ENCODE peak calls at places on chromosomes 1 and 21, in six cellular contexts. D is stomach, N is adrenal gland, Q is ovary, O is cardiac muscle cell, J is uterus. W is an unnamed sample.

GRCh38 chr1:205922314-205922713 is 20.9 kb downstream of the SLC26A9 start:
- DNase-seq in Q (no peak), J (no peak), N (no peak), D (peak; percentile 24), O (no peak), W (no peak)

GRCh38 chr21:39663742-39664492 is 51.2 kb downstream of the B3GALT5 start:
- DNase-seq in O (no peak), N (no peak), J (no peak), Q (no peak), D (no peak), W (no peak)

GRCh38 chr21:36141513-36141925 is 6.6 kb downstream of the CBR3 start:
- DNase-seq in D (peak; percentile 94), Q (peak; percentile 66), O (peak; percentile 82), J (peak; percentile 88), N (peak; percentile 81), W (peak; percentile 77)

GRCh38 chr1:175322109-175322508 is 129.5 kb upstream of the KIAA0040 start:
- DNase-seq in J (no peak), Q (no peak), N (no peak), D (no peak), O (no peak), W (no peak)

GRCh38 chr1:113388621-113389355 is 1.5 kb upstream of the MAGI3 start:
- DNase-seq in N (peak; percentile 41), D (peak; percentile 53), J (no peak), O (no peak), Q (peak; percentile 17), W (peak; percentile 9)

GRCh38 chr1:9040659-9041030 is 14.4 kb upstream of the SLC2A7 start:
- DNase-seq in J (no peak), Q (no peak), N (no peak), D (no peak), O (no peak), W (no peak)

GRCh38 chr1:173473599-173474011 is 3.5 kb upstream of the PRDX6 start:
- DNase-seq in D (no peak), O (peak; percentile 59), J (no peak), Q (no peak), N (peak; percentile 26), W (peak; percentile 42)

GRCh38 chr1:66182551-66183178 is 351.3 kb upstream of the SGIP1 start:
- DNase-seq in O (peak; percentile 91), D (no peak), Q (no peak), N (no peak), J (peak; percentile 61), W (peak; percentile 80)

GRCh38 chr1:84402060-84402459 is 3.8 kb downstream of the DNASE2B start:
- DNase-seq in O (no peak), Q (no peak), J (no peak), D (no peak), N (no peak), W (no peak)

GRCh38 chr1:15210651-15211390 is 36.2 kb upstream of the FHAD1 start:
- DNase-seq in J (no peak), Q (no peak), N (peak; percentile 20), D (no peak), O (no peak), W (no peak)

GRCh38 chr1:145908653-145909052 is 1.2 kb downstream of the ITGA10 start:
- DNase-seq in Q (no peak), O (peak; percentile 49), J (no peak), D (no peak), N (no peak), W (peak; percentile 14)

GRCh38 chr1:26268290-26269197 is 11.3 kb upstream of the SH3BGRL3 start:
- DNase-seq in N (no peak), O (no peak), Q (no peak), D (no peak), J (no peak), W (no peak)

GRCh38 chr21:45288441-45288841 is 746 bp upstream of the POFUT2 start:
- DNase-seq in Q (no peak), O (no peak), D (peak; percentile 30), N (peak; percentile 26), J (no peak), W (no peak)

GRCh38 chr1:59730759-59731478 is 83.8 kb upstream of the HOOK1 start:
- DNase-seq in O (peak; percentile 84), J (peak; percentile 91), D (peak; percentile 74), N (peak; percentile 92), Q (peak; percentile 73), W (peak; percentile 94)

GRCh38 chr1:74596770-74597169 is 76.8 kb downstream of the ERICH3 start:
- DNase-seq in D (no peak), N (no peak), J (no peak), O (no peak), Q (no peak), W (no peak)

GRCh38 chr21:45534591-45535331 is 7.5 kb downstream of the SLC19A1 start:
- DNase-seq in D (peak; percentile 73), O (peak; percentile 38), J (peak; percentile 14), Q (peak; percentile 64), N (peak; percentile 90), W (no peak)

GRCh38 chr1:221335161-221336101 is 406.5 kb downstream of the DUSP10 start:
- DNase-seq in D (no peak), J (peak; percentile 55), O (peak; percentile 78), N (peak; percentile 33), Q (no peak), W (peak; percentile 94)

GRCh38 chr1:232718928-232719927 is 86.0 kb upstream of the MAP10 start:
- DNase-seq in Q (no peak), N (no peak), J (no peak), D (no peak), O (no peak), W (no peak)

GRCh38 chr1:65119951-65120350 is 28.1 kb upstream of the AK4 start:
- DNase-seq in O (no peak), Q (no peak), D (no peak), J (no peak), N (no peak), W (peak; percentile 56)

GRCh38 chr1:43321331-43321891 is 16.2 kb upstream of the MPL start:
- DNase-seq in O (no peak), N (peak; percentile 46), D (no peak), Q (no peak), J (no peak), W (no peak)

GRCh38 chr1:241586905-241587532 is 53.1 kb downstream of the CHML start:
- DNase-seq in D (no peak), O (no peak), J (no peak), N (peak; percentile 32), Q (no peak), W (no peak)

GRCh38 chr1:32159189-32159588 is 20.3 kb upstream of the TXLNA start:
- DNase-seq in N (no peak), Q (no peak), J (no peak), O (no peak), D (no peak), W (no peak)

GRCh38 chr1:100130552-100131077 is 2.1 kb downstream of the SASS6 start:
- DNase-seq in J (no peak), D (no peak), Q (no peak), N (no peak), O (peak; percentile 14), W (peak; percentile 19)

GRCh38 chr1:27403065-27403726 is 10.8 kb downstream of the GPR3 start:
- DNase-seq in N (peak; percentile 67), J (peak; percentile 78), Q (peak; percentile 58), D (no peak), O (peak; percentile 56), W (peak; percentile 72)

GRCh38 chr21:46641656-46642055 is 6.2 kb downstream of the PRMT2 start:
- DNase-seq in J (no peak), N (no peak), Q (no peak), D (no peak), O (no peak), W (no peak)

GRCh38 chr1:157176591-157177121 is 38.5 kb upstream of the ETV3 start:
- DNase-seq in J (no peak), O (no peak), Q (no peak), D (no peak), N (no peak), W (no peak)

GRCh38 chr1:1841575-1841991 is 49.3 kb downstream of the GNB1 start:
- DNase-seq in J (no peak), N (no peak), Q (no peak), O (peak; percentile 18), D (no peak), W (peak; percentile 66)
- TF ChIP-seq CTCF in J (no peak), N (no peak), Q (no peak), O (no peak), D (no peak), W (peak; percentile 48)

GRCh38 chr1:61641171-61641570 is 83.8 kb downstream of the TM2D1 start:
- DNase-seq in N (no peak), O (peak; percentile 55), D (no peak), Q (peak; percentile 20), J (peak; percentile 23), W (no peak)

GRCh38 chr1:61639937-61640336 is 85.0 kb downstream of the TM2D1 start:
- DNase-seq in D (no peak), O (no peak), J (no peak), Q (no peak), N (no peak), W (no peak)

GRCh38 chr1:61640531-61641125 is 84.3 kb downstream of the TM2D1 start:
- DNase-seq in D (no peak), O (no peak), Q (no peak), J (peak; percentile 47), N (no peak), W (no peak)

GRCh38 chr1:61642475-61643232 is 82.3 kb downstream of the TM2D1 start:
- DNase-seq in D (no peak), Q (no peak), N (no peak), O (no peak), J (no peak), W (no peak)

GRCh38 chr1:61641578-61642336 is 83.2 kb downstream of the TM2D1 start:
- DNase-seq in J (peak; percentile 78), Q (peak; percentile 80), D (peak; percentile 76), O (peak; percentile 90), N (peak; percentile 79), W (peak; percentile 72)
- H3K4me3 ChIP-seq in J (peak overlapping the region; percentile 29), Q (peak overlapping the region; percentile 21), D (peak overlapping the region; percentile 12), O (no peak overlapping the region), N (no peak overlapping the region), W (peak overlapping the region; percentile 21)

GRCh38 chr1:178308438-178308837 is 188.3 kb downstream of the CLEC20A start:
- DNase-seq in D (no peak), N (no peak), O (no peak), J (no peak), Q (no peak), W (no peak)
- TF ChIP-seq CTCF in D (no peak), N (no peak), O (no peak), J (no peak), Q (no peak), W (no peak)

GRCh38 chr1:54407957-54408700 is 1.9 kb upstream of the SSBP3 start:
- DNase-seq in J (peak; percentile 73), Q (peak; percentile 51), O (peak; percentile 76), N (peak; percentile 68), D (no peak), W (peak; percentile 87)
- H3K4me3 ChIP-seq in J (no peak overlapping the region), Q (no peak overlapping the region), O (no peak overlapping the region), N (no peak overlapping the region), D (peak overlapping the region; percentile 19), W (no peak overlapping the region)